ENCODE peak calls at places on chromosomes 5 and 9, in six cellular contexts. T is psoas muscle; Z is fibroblast of lung; H is stomach; X is CD8-positive, alpha-beta T cell; D is spleen. M is an unnamed sample.

GRCh38 chr9:114811969-114812636 is 6.3 kb upstream of the TNFSF15 start:
- DNase-seq in T (no peak), Z (no peak), H (no peak), X (no peak), D (no peak), M (no peak)

GRCh38 chr9:27468450-27469110 is 55.5 kb upstream of the IFNK start:
- DNase-seq in T (no peak), Z (no peak), H (no peak), X (no peak), D (peak; percentile 56), M (no peak)

GRCh38 chr5:107705390-107706014 is 34.8 kb upstream of the EFNA5 start:
- DNase-seq in T (no peak), Z (peak; percentile 33), H (no peak), X (no peak), D (no peak), M (no peak)

GRCh38 chr9:99138424-99139284 is 33.7 kb downstream of the TGFBR1 start:
- DNase-seq in T (peak; percentile 48), Z (no peak), H (no peak), X (no peak), D (no peak), M (no peak)

GRCh38 chr5:178818094-178818493 is 41.7 kb upstream of the ZNF354B start:
- DNase-seq in T (no peak), Z (no peak), H (no peak), X (no peak), D (no peak), M (peak; percentile 42)

GRCh38 chr5:388266-389196 is 54.4 kb upstream of the EXOC3 start:
- DNase-seq in T (no peak), Z (no peak), H (peak; percentile 24), X (no peak), D (peak; percentile 71), M (peak; percentile 59)

GRCh38 chr5:54988817-54989216 is 3.4 kb upstream of the ESM1 start:
- DNase-seq in T (no peak), Z (no peak), H (no peak), X (no peak), D (no peak), M (no peak)

GRCh38 chr5:66518753-66519152 is 77.4 kb upstream of the MAST4 start:
- DNase-seq in T (no peak), Z (no peak), H (no peak), X (no peak), D (no peak), M (no peak)

GRCh38 chr5:120817044-120817985 is 353.2 kb downstream of the PRR16 start:
- DNase-seq in T (no peak), Z (peak; percentile 51), H (no peak), X (no peak), D (no peak), M (no peak)

GRCh38 chr9:107229146-107229545 is 53.9 kb upstream of the RAD23B start:
- DNase-seq in T (no peak), Z (no peak), H (no peak), X (no peak), D (no peak), M (no peak)

GRCh38 chr5:19605846-19606407 is 382.1 kb downstream of the CDH18 start:
- DNase-seq in T (no peak), Z (no peak), H (no peak), X (no peak), D (no peak), M (no peak)

GRCh38 chr9:33132249-33132772 is 34.8 kb downstream of the B4GALT1 start:
- DNase-seq in T (no peak), Z (peak; percentile 87), H (no peak), X (no peak), D (peak; percentile 23), M (no peak)

GRCh38 chr9:100064872-100065581 is 33.8 kb downstream of the ERP44 start:
- DNase-seq in T (no peak), Z (peak; percentile 75), H (no peak), X (no peak), D (no peak), M (no peak)

GRCh38 chr5:1804001-1804690 is 2.9 kb downstream of the NDUFS6 start:
- DNase-seq in T (no peak), Z (no peak), H (no peak), X (no peak), D (peak; percentile 56), M (no peak)

GRCh38 chr5:3432135-3432534 is 163.5 kb upstream of the IRX1 start:
- DNase-seq in T (no peak), Z (no peak), H (no peak), X (no peak), D (no peak), M (no peak)

GRCh38 chr5:139849501-139849900 is 53.9 kb downstream of the PSD2 start:
- DNase-seq in T (no peak), Z (no peak), H (no peak), X (no peak), D (peak; percentile 63), M (no peak)

GRCh38 chr5:40223884-40224402 is 455.8 kb upstream of the PTGER4 start:
- DNase-seq in T (no peak), Z (peak; percentile 89), H (no peak), X (no peak), D (no peak), M (no peak)

GRCh38 chr9:131145245-131145644 is 19.9 kb downstream of the NUP214 start:
- DNase-seq in T (no peak), Z (no peak), H (no peak), X (no peak), D (no peak), M (no peak)

GRCh38 chr9:18865542-18865941 is 167.5 kb downstream of the SAXO1 start:
- DNase-seq in T (no peak), Z (no peak), H (no peak), X (no peak), D (no peak), M (no peak)

GRCh38 chr5:75616961-75617660 is 5.9 kb downstream of the ANKDD1B start:
- DNase-seq in T (no peak), Z (no peak), H (no peak), X (no peak), D (no peak), M (no peak)

GRCh38 chr9:17229945-17230560 is 95.2 kb downstream of the CNTLN start:
- DNase-seq in T (no peak), Z (no peak), H (no peak), X (no peak), D (no peak), M (no peak)

GRCh38 chr9:3398232-3398648 is 127.6 kb downstream of the RFX3 start:
- DNase-seq in T (no peak), Z (no peak), H (no peak), X (no peak), D (no peak), M (no peak)

GRCh38 chr5:179217356-179217755 is 127.9 kb downstream of the ADAMTS2 start:
- DNase-seq in T (no peak), Z (peak; percentile 20), H (no peak), X (no peak), D (no peak), M (peak; percentile 47)

GRCh38 chr5:139708877-139709586 is 60.9 kb downstream of the CXXC5 start:
- DNase-seq in T (peak; percentile 77), Z (peak; percentile 61), H (peak; percentile 57), X (no peak), D (peak; percentile 87), M (peak; percentile 95)

DNA sequence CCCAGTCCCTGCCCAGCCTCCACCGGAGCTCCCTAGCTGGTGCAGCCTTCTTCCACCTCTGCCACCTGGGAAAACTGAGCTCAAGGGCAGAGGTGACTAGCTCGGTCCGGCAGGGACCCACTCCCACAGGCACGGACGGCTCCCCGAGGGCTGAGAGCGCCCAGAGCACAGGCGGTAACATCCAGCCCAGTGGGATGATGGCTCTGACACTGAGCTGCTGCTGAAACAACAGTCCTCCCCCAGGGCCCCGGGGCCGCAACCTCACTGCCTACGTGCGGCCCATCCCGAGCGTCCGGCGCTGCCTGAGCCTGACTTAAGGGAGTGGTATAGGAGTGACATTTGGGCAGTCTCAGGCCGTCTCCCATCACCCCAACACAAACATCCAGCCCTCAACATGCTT is 3.7 kb downstream of the FAM163B start:
- DNase-seq in T (no peak), Z (no peak), H (no peak), X (no peak), D (no peak), M (no peak)
- H3K27me3 ChIP-seq in T (peaks cover 26% of the 10 kb centered on the region), Z (peaks cover 5% of the 10 kb centered on the region), H (peaks cover 17% of the 10 kb centered on the region), X (peaks cover 4% of the 10 kb centered on the region), D (no peaks in the 10 kb centered on the region), M (peaks cover 9% of the 10 kb centered on the region)

DNA sequence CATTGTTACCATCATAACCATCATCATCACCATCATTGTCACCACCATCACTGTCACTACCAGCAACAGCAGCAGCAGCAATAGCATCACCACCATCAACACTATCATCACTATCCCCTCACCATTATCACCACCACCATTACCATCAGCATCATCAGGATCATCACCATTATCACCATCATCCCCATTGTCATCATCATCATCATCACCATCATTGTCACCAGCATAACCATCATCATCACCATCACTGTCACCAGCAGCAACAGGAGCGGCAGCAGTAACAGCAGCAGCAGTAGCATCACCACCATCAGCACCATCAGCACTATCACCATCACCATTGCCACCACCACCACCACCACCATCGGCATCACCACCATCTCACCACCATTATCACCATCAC is 48.4 kb downstream of the S1PR3 start:
- DNase-seq in T (no peak), Z (no peak), H (no peak), X (no peak), D (no peak), M (no peak)
- H3K36me3 ChIP-seq in T (no peaks in the 10 kb centered on the region), Z (no peaks in the 10 kb centered on the region), H (no peaks in the 10 kb centered on the region), X (no peaks in the 10 kb centered on the region), D (no peaks in the 10 kb centered on the region), M (no peaks in the 10 kb centered on the region)

GRCh38 chr9:126664893-126665695 is 51.4 kb downstream of the LMX1B start:
- DNase-seq in T (no peak), Z (no peak), H (no peak), X (no peak), D (no peak), M (peak; percentile 94)

GRCh38 chr9:126661122-126661520 is 47.4 kb downstream of the LMX1B start:
- DNase-seq in T (no peak), Z (no peak), H (no peak), X (no peak), D (no peak), M (no peak)

GRCh38 chr9:126661521-126662251 is 48.0 kb downstream of the LMX1B start:
- DNase-seq in T (no peak), Z (no peak), H (no peak), X (no peak), D (no peak), M (peak; percentile 99)

GRCh38 chr9:126665696-126666035 is 51.9 kb downstream of the LMX1B start:
- DNase-seq in T (no peak), Z (no peak), H (no peak), X (no peak), D (no peak), M (peak; percentile 82)

GRCh38 chr9:126663661-126664072 is 49.9 kb downstream of the LMX1B start:
- DNase-seq in T (no peak), Z (no peak), H (peak; percentile 70), X (no peak), D (no peak), M (no peak)
- H3K27me3 ChIP-seq in T (peaks cover 1% of the 10 kb centered on the region), Z (peaks cover 3% of the 10 kb centered on the region), H (peaks cover 4% of the 10 kb centered on the region), X (no peaks in the 10 kb centered on the region), D (no peaks in the 10 kb centered on the region), M (peaks cover 6% of the 10 kb centered on the region)

DNA sequence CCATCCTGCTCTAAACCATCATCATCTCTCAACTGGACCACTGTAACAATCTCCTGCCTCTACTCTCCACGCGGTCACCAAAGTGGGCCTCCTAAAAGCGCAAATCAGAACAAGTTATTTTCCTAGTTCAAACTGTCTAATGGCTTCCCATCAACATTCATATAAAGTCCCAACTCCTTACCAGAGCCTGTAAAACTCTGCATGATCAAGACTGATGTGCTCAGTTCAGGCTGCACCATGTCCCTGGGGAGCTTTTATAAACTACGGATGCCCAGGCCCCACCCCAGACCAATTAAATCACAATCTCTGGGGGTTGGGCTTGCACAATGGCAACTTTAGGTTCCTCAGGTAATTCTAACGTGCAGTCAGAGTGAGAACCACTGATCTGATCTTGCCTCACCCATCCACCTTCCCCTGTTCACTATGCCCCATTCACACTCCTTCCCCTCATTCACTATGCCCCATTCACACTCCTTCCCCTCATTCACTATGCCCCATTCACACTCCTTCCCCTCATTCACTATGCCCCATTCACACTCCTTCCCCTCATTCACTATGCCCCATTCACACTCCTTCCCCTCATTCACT is 129.2 kb downstream of the DCP2 start:
- DNase-seq in T (no peak), Z (no peak), H (no peak), X (no peak), D (no peak), M (no peak)
- H3K36me3 ChIP-seq in T (no peaks in the 10 kb centered on the region), Z (no peaks in the 10 kb centered on the region), H (peaks cover 27% of the 10 kb centered on the region), X (no peaks in the 10 kb centered on the region), D (no peaks in the 10 kb centered on the region), M (no peaks in the 10 kb centered on the region)